ENCODE peak calls at places on chromosomes 1 and 21, in five cellular contexts. M is ascending aorta, E is fibroblast of lung, T is lower lobe of right lung, Y is cardiac muscle cell. Q is an unnamed sample.

GRCh38 chr21:21146587-21147373 is 148.6 kb downstream of the NCAM2 start:
- DNase-seq in T (no peak), Y (no peak), E (no peak), M (no peak), Q (no peak)

GRCh38 chr1:110337704-110338199 is 1.4 kb upstream of the RBM15 start:
- DNase-seq in T (peak; percentile 76), Y (no peak), M (no peak), E (no peak), Q (peak; percentile 64)

GRCh38 chr1:91700332-91700731 is 185.6 kb downstream of the TGFBR3 start:
- DNase-seq in E (peak; percentile 32), T (no peak), Y (peak; percentile 55), M (no peak), Q (no peak)

GRCh38 chr1:83839566-83840173 is 159.3 kb downstream of the TTLL7 start:
- DNase-seq in M (no peak), E (no peak), Y (peak; percentile 51), T (no peak), Q (no peak)

GRCh38 chr1:50959303-50959912 is 659 bp downstream of the FAF1 start:
- DNase-seq in E (peak; percentile 53), Y (peak; percentile 32), M (no peak), T (no peak), Q (no peak)

GRCh38 chr1:39184354-39184818 is 20.1 kb upstream of the MACF1 start:
- DNase-seq in M (no peak), E (no peak), T (no peak), Y (no peak), Q (no peak)

GRCh38 chr1:2516946-2517345 is 9.4 kb downstream of the PANK4 start:
- DNase-seq in M (no peak), T (no peak), E (no peak), Y (no peak), Q (no peak)

GRCh38 chr21:42172596-42173483 is 46.1 kb upstream of the ABCG1 start:
- DNase-seq in Y (no peak), M (no peak), T (no peak), E (no peak), Q (no peak)

GRCh38 chr1:22877980-22878379 is 94.7 kb downstream of the LACTBL1 start:
- DNase-seq in M (no peak), T (no peak), Y (no peak), E (no peak), Q (no peak)

GRCh38 chr1:214404571-214405213 is 123.7 kb downstream of the SMYD2 start:
- DNase-seq in E (peak; percentile 90), Y (peak; percentile 30), M (no peak), T (no peak), Q (no peak)

GRCh38 chr1:53511933-53512806 is 53.0 kb downstream of the DMRTB1 start:
- DNase-seq in E (peak; percentile 96), T (no peak), M (no peak), Y (peak; percentile 63), Q (no peak)

GRCh38 chr1:222643603-222643936 is 25.7 kb downstream of the MIA3 start:
- DNase-seq in M (no peak), E (no peak), T (peak; percentile 56), Y (no peak), Q (no peak)

GRCh38 chr1:83077411-83077810 is 921.5 kb downstream of the TTLL7 start:
- DNase-seq in Y (no peak), M (no peak), E (no peak), T (no peak), Q (no peak)

GRCh38 chr1:39153684-39154083 is 50.8 kb upstream of the MACF1 start:
- DNase-seq in E (no peak), Y (no peak), M (no peak), T (no peak), Q (no peak)

GRCh38 chr1:64228181-64228957 is 24.9 kb downstream of the UBE2U start:
- DNase-seq in E (peak; percentile 88), T (no peak), M (no peak), Y (no peak), Q (no peak)

GRCh38 chr1:9629445-9630201 is 21.9 kb upstream of the PIK3CD start:
- DNase-seq in E (no peak), T (peak; percentile 85), M (peak; percentile 25), Y (no peak), Q (peak; percentile 81)

GRCh38 chr1:224492632-224493031 is 58.0 kb upstream of the WDR26 start:
- DNase-seq in M (no peak), Y (no peak), T (no peak), E (no peak), Q (no peak)

GRCh38 chr1:19347538-19348177 is 35.5 kb downstream of the SLC66A1 start:
- DNase-seq in Y (no peak), M (no peak), E (no peak), T (no peak), Q (no peak)

GRCh38 chr1:243409284-243409683 is 153.4 kb downstream of the SDCCAG8 start:
- DNase-seq in M (no peak), Y (peak; percentile 4), T (no peak), E (no peak), Q (no peak)

GRCh38 chr21:42779431-42779861 is 99.9 kb downstream of the WDR4 start:
- DNase-seq in Y (no peak), M (no peak), T (no peak), E (no peak), Q (no peak)

GRCh38 chr1:59565611-59566410 is 248.9 kb upstream of the HOOK1 start:
- DNase-seq in Y (peak; percentile 49), E (peak; percentile 73), M (no peak), T (no peak), Q (no peak)

GRCh38 chr21:46142581-46143473 is 12.6 kb downstream of the FTCD start:
- DNase-seq in T (no peak), M (no peak), Y (no peak), E (no peak), Q (peak; percentile 54)

DNA sequence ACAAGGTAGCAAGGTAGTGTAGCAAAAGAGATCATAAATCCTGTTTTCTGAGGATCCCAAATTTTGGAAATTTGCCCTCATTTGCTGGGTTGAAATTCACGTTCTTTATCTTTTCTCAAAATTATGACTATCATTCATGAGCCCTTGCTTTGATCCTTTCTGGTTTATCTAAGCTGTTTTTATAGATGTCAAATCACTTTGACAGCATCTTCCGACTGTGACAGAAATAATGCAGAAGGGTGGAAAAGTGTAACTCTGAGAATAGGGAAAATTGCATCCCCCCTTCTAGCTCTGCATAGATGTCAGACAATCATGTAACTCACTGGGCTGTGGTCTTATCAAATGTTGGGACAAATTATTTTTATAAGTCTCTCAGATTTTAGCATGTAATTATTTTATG is 550.1 kb downstream of the OMA1 start:
- DNase-seq in T (no peak), Y (no peak), E (no peak), M (no peak), Q (no peak)
- H3K27ac ChIP-seq in T (no peak overlapping the region), Y (no peak overlapping the region), E (no peak overlapping the region), M (no peak overlapping the region), Q (no peak overlapping the region)

GRCh38 chr1:244424649-244425334 is 26.9 kb downstream of the ADSS2 start:
- DNase-seq in E (no peak), T (no peak), Y (no peak), M (no peak), Q (no peak)

GRCh38 chr1:244422174-244422573 is 29.5 kb downstream of the ADSS2 start:
- DNase-seq in T (no peak), E (no peak), Y (no peak), M (no peak), Q (no peak)

GRCh38 chr1:244414543-244414942 is 37.2 kb downstream of the ADSS2 start:
- DNase-seq in T (no peak), E (peak; percentile 73), Y (peak; percentile 77), M (no peak), Q (no peak)

GRCh38 chr1:244413736-244414135 is 38.0 kb downstream of the ADSS2 start:
- DNase-seq in Y (no peak), T (no peak), M (no peak), E (no peak), Q (no peak)

DNA sequence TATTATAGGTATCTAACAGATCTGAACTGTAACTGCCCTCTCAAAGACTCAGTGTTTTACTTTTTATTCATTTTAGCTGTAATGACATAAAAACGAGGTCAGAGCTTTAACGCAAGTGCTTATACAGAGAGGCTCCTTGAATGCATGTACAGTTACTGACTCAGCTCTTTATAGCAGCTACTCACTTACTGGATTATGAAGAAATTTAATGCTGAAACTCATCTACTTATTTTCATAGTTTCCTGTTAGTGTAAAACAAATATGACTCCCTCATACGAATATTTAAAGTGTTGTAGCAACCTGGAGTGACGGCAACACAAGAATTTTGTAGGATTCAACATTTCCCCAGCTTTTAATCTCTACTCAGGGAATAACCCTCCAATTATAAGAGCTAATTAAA is 32.7 kb downstream of the ADSS2 start:
- DNase-seq in Y (no peak), T (no peak), E (peak; percentile 14), M (no peak), Q (no peak)
- H3K36me3 ChIP-seq in Y (peaks cover 47% of the 10 kb centered on the region), T (peaks cover 97% of the 10 kb centered on the region), E (peaks cover 18% of the 10 kb centered on the region), M (peaks cover 86% of the 10 kb centered on the region), Q (peaks cover 23% of the 10 kb centered on the region)

DNA sequence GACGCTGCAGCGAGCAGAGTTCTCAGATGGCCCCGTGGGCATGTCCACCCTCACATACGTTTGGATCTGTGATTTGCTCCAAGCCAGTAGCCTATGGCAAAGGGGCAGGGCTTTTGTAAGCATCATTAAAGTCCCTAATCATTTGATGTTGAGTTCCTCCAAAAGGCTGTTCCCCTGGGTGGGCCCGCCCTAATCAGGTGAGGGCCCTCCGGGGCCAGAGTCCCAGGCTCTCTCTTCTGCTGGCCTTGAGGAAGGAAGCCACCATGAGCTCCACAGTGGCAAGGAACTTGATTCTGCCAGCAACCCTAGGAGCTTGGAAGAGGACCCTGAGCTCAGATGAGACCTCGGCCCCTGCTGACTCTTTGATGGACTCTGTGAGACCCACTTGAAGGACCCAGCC is 25.4 kb upstream of the AJAP1 start:
- DNase-seq in E (no peak), M (no peak), Y (no peak), T (no peak), Q (no peak)
- H3K9me3 ChIP-seq in E (no peaks in the 10 kb centered on the region), M (no peaks in the 10 kb centered on the region), Y (no peaks in the 10 kb centered on the region), T (no peaks in the 10 kb centered on the region), Q (no peaks in the 10 kb centered on the region)

DNA sequence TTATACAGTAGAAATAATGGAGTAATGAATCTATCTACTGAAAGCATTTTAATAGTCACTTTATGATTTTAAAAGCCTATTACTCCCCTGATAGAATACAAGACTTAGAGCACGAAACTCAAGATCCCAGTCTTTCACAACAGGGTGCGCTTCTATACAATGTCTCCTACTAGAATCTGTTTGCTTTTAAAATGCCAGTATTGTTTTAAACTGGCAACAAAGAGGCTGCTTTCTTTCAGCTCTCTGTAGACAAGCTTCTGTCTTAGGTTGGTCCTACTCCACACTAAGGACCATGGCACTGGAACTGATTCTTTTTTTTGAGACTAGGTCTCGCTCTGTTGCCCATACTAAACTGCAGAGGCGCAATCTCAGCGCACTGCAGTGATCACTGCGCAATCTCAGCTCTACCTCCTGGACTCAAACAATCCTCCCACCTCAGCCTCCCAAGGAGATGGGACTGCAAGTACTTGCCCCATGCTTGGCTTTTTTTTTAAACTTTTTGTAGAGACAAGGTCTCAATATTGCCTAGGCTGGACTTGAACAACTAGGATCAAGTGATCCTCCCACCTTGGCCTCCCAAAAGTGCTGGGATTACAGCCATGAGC is 4.8 kb downstream of the DCAF8 start:
- DNase-seq in E (no peak), T (no peak), M (no peak), Y (no peak), Q (no peak)
- H3K27ac ChIP-seq in E (no peak overlapping the region), T (no peak overlapping the region), M (no peak overlapping the region), Y (no peak overlapping the region), Q (no peak overlapping the region)